ENCODE peak calls at places on chromosome 18, in five cellular contexts. One of them, this sample, is unnamed. For H3K4me1, the result is how much of the 10 kb centered on the place peaks cover.

GRCh38 chr18:55522011-55522410 is 66.0 kb downstream of the TCF4 start:
- DNase-seq in right lobe of liver: no peak
- DNase-seq in H1: peak
- DNase-seq in heart left ventricle: no peak
- DNase-seq in esophagus squamous epithelium: no peak
- DNase-seq in this sample: no peak

GRCh38 chr18:58025733-58026132 is 18.3 kb upstream of the NEDD4L start:
- DNase-seq in heart left ventricle: no peak
- DNase-seq in right lobe of liver: no peak
- DNase-seq in esophagus squamous epithelium: no peak
- DNase-seq in H1: no peak
- DNase-seq in this sample: no peak

GRCh38 chr18:62339106-62339988 is 14.2 kb downstream of the TNFRSF11A start:
- DNase-seq in esophagus squamous epithelium: no peak
- DNase-seq in right lobe of liver: no peak
- DNase-seq in heart left ventricle: no peak
- DNase-seq in H1: peak
- DNase-seq in this sample: no peak

GRCh38 chr18:10524507-10525425 is 1.1 kb upstream of the NAPG start:
- DNase-seq in right lobe of liver: no peak
- DNase-seq in heart left ventricle: no peak
- DNase-seq in esophagus squamous epithelium: no peak
- DNase-seq in H1: no peak
- DNase-seq in this sample: no peak

GRCh38 chr18:26418225-26418624 is 130.1 kb downstream of the KCTD1 start:
- DNase-seq in esophagus squamous epithelium: no peak
- DNase-seq in H1: no peak
- DNase-seq in right lobe of liver: no peak
- DNase-seq in heart left ventricle: no peak
- DNase-seq in this sample: no peak

GRCh38 chr18:63377275-63377980 is 10.4 kb upstream of the KDSR start:
- DNase-seq in H1: no peak
- DNase-seq in heart left ventricle: no peak
- DNase-seq in esophagus squamous epithelium: no peak
- DNase-seq in right lobe of liver: no peak
- DNase-seq in this sample: no peak

GRCh38 chr18:57889841-57890240 is 86.7 kb upstream of the ATP8B1 start:
- DNase-seq in H1: no peak
- DNase-seq in heart left ventricle: no peak
- DNase-seq in esophagus squamous epithelium: no peak
- DNase-seq in right lobe of liver: no peak
- DNase-seq in this sample: no peak

GRCh38 chr18:56799756-56800155 is 148.6 kb downstream of the WDR7 start:
- DNase-seq in esophagus squamous epithelium: no peak
- DNase-seq in heart left ventricle: no peak
- DNase-seq in H1: no peak
- DNase-seq in right lobe of liver: no peak
- DNase-seq in this sample: no peak

GRCh38 chr18:11759456-11759855 is 70.4 kb downstream of the GNAL start:
- DNase-seq in esophagus squamous epithelium: no peak
- DNase-seq in heart left ventricle: no peak
- DNase-seq in right lobe of liver: no peak
- DNase-seq in H1: no peak
- DNase-seq in this sample: no peak

GRCh38 chr18:61579581-61579980 is 246.4 kb downstream of the CDH20 start:
- DNase-seq in esophagus squamous epithelium: no peak
- DNase-seq in heart left ventricle: no peak
- DNase-seq in right lobe of liver: no peak
- DNase-seq in H1: no peak
- DNase-seq in this sample: no peak

GRCh38 chr18:13207274-13207673 is 11.3 kb upstream of the LDLRAD4 start:
- DNase-seq in H1: no peak
- DNase-seq in right lobe of liver: no peak
- DNase-seq in esophagus squamous epithelium: no peak
- DNase-seq in heart left ventricle: no peak
- DNase-seq in this sample: no peak

GRCh38 chr18:13103366-13103765 is 112.2 kb downstream of the CEP192 start:
- DNase-seq in esophagus squamous epithelium: no peak
- DNase-seq in H1: no peak
- DNase-seq in heart left ventricle: no peak
- DNase-seq in right lobe of liver: no peak
- DNase-seq in this sample: no peak

GRCh38 chr18:2547477-2548087 is 23.7 kb downstream of the METTL4 start:
- DNase-seq in heart left ventricle: no peak
- DNase-seq in H1: no peak
- DNase-seq in right lobe of liver: no peak
- DNase-seq in esophagus squamous epithelium: no peak
- DNase-seq in this sample: no peak

GRCh38 chr18:69944434-69944833 is 3.2 kb downstream of the CD226 start:
- DNase-seq in esophagus squamous epithelium: no peak
- DNase-seq in H1: no peak
- DNase-seq in right lobe of liver: no peak
- DNase-seq in heart left ventricle: no peak
- DNase-seq in this sample: no peak

GRCh38 chr18:61333271-61333745 is at the start of gene CDH20:
- DNase-seq in heart left ventricle: no peak
- DNase-seq in H1: peak
- DNase-seq in esophagus squamous epithelium: no peak
- DNase-seq in right lobe of liver: no peak
- DNase-seq in this sample: no peak

GRCh38 chr18:43587538-43588153 is 310.4 kb upstream of the SYT4 start:
- DNase-seq in right lobe of liver: no peak
- DNase-seq in heart left ventricle: no peak
- DNase-seq in H1: no peak
- DNase-seq in esophagus squamous epithelium: no peak
- DNase-seq in this sample: no peak

GRCh38 chr18:1094408-1094807 is 189.7 kb downstream of the ADCYAP1 start:
- DNase-seq in esophagus squamous epithelium: no peak
- DNase-seq in H1: no peak
- DNase-seq in right lobe of liver: no peak
- DNase-seq in heart left ventricle: no peak
- DNase-seq in this sample: no peak

GRCh38 chr18:58218111-58218510 is 174.1 kb downstream of the NEDD4L start:
- DNase-seq in right lobe of liver: no peak
- DNase-seq in H1: no peak
- DNase-seq in esophagus squamous epithelium: no peak
- DNase-seq in heart left ventricle: no peak
- DNase-seq in this sample: no peak

GRCh38 chr18:3985664-3986063 is 469.4 kb downstream of the DLGAP1 start:
- DNase-seq in heart left ventricle: no peak
- DNase-seq in right lobe of liver: no peak
- DNase-seq in esophagus squamous epithelium: no peak
- DNase-seq in H1: no peak
- DNase-seq in this sample: no peak

GRCh38 chr18:62279561-62279960 is 45.5 kb upstream of the TNFRSF11A start:
- DNase-seq in esophagus squamous epithelium: no peak
- DNase-seq in heart left ventricle: no peak
- DNase-seq in right lobe of liver: no peak
- DNase-seq in H1: no peak
- DNase-seq in this sample: no peak

GRCh38 chr18:56995579-56996194 is 151.2 kb upstream of the BOD1L2 start:
- DNase-seq in H1: no peak
- DNase-seq in right lobe of liver: no peak
- DNase-seq in esophagus squamous epithelium: no peak
- DNase-seq in heart left ventricle: no peak
- DNase-seq in this sample: no peak

GRCh38 chr18:24766376-24766775 is 305.9 kb downstream of the HRH4 start:
- DNase-seq in heart left ventricle: no peak
- DNase-seq in H1: no peak
- DNase-seq in right lobe of liver: no peak
- DNase-seq in esophagus squamous epithelium: no peak
- DNase-seq in this sample: no peak

GRCh38 chr18:26407721-26408601 is 140.4 kb downstream of the KCTD1 start:
- DNase-seq in esophagus squamous epithelium: no peak
- DNase-seq in heart left ventricle: no peak
- DNase-seq in H1: no peak
- DNase-seq in right lobe of liver: no peak
- DNase-seq in this sample: no peak

GRCh38 chr18:48765053-48765452 is 185.7 kb downstream of the SMAD7 start:
- DNase-seq in right lobe of liver: no peak
- DNase-seq in esophagus squamous epithelium: no peak
- DNase-seq in heart left ventricle: no peak
- DNase-seq in H1: no peak
- DNase-seq in this sample: no peak

GRCh38 chr18:23588836-23589560 is 2.7 kb upstream of the NPC1 start:
- DNase-seq in esophagus squamous epithelium: no peak
- DNase-seq in heart left ventricle: no peak
- DNase-seq in H1: no peak
- DNase-seq in right lobe of liver: no peak
- DNase-seq in this sample: no peak

GRCh38 chr18:42163316-42163715 is 208.3 kb downstream of the PIK3C3 start:
- DNase-seq in esophagus squamous epithelium: no peak
- DNase-seq in heart left ventricle: no peak
- DNase-seq in H1: no peak
- DNase-seq in right lobe of liver: no peak
- DNase-seq in this sample: no peak

GRCh38 chr18:8389391-8390340 is 219.6 kb upstream of the RAB12 start:
- DNase-seq in esophagus squamous epithelium: no peak
- DNase-seq in right lobe of liver: peak
- DNase-seq in H1: peak
- DNase-seq in heart left ventricle: peak
- DNase-seq in this sample: peak

GRCh38 chr18:13530879-13531387 is 195.4 kb downstream of the FAM210A start:
- DNase-seq in right lobe of liver: peak
- DNase-seq in esophagus squamous epithelium: no peak
- DNase-seq in heart left ventricle: peak
- DNase-seq in H1: no peak
- DNase-seq in this sample: peak

GRCh38 chr18:12811191-12811950 is 72.7 kb downstream of the PTPN2 start:
- DNase-seq in heart left ventricle: no peak
- DNase-seq in right lobe of liver: no peak
- DNase-seq in H1: no peak
- DNase-seq in esophagus squamous epithelium: no peak
- DNase-seq in this sample: no peak

GRCh38 chr18:31992836-31993575 is 25.6 kb upstream of the RNF125 start:
- DNase-seq in esophagus squamous epithelium: no peak
- DNase-seq in H1: peak
- DNase-seq in heart left ventricle: no peak
- DNase-seq in right lobe of liver: no peak
- DNase-seq in this sample: no peak

GRCh38 chr18:74082476-74083070 is 65.1 kb downstream of the FBXO15 start:
- DNase-seq in H1: peak
- DNase-seq in heart left ventricle: no peak
- DNase-seq in esophagus squamous epithelium: no peak
- DNase-seq in right lobe of liver: no peak
- DNase-seq in this sample: peak

GRCh38 chr18:10454800-10455550 is 540 bp downstream of the APCDD1 start:
- DNase-seq in esophagus squamous epithelium: no peak
- DNase-seq in H1: peak
- DNase-seq in right lobe of liver: no peak
- DNase-seq in heart left ventricle: no peak
- DNase-seq in this sample: peak

GRCh38 chr18:54672109-54672508 is 81.1 kb downstream of the DYNAP start:
- DNase-seq in heart left ventricle: no peak
- DNase-seq in esophagus squamous epithelium: no peak
- DNase-seq in right lobe of liver: no peak
- DNase-seq in H1: no peak
- DNase-seq in this sample: no peak

GRCh38 chr18:1002653-1003178 is 98.0 kb downstream of the ADCYAP1 start:
- DNase-seq in H1: no peak
- DNase-seq in heart left ventricle: no peak
- DNase-seq in esophagus squamous epithelium: no peak
- DNase-seq in right lobe of liver: no peak
- DNase-seq in this sample: no peak

GRCh38 chr18:45169610-45170009 is 445.7 kb upstream of the SLC14A2 start:
- DNase-seq in right lobe of liver: no peak
- DNase-seq in esophagus squamous epithelium: no peak
- DNase-seq in heart left ventricle: peak
- DNase-seq in H1: no peak
- DNase-seq in this sample: no peak

GRCh38 chr18:25560369-25560768 is 208.4 kb upstream of the ZNF521 start:
- DNase-seq in heart left ventricle: peak
- DNase-seq in H1: no peak
- DNase-seq in esophagus squamous epithelium: no peak
- DNase-seq in right lobe of liver: no peak
- DNase-seq in this sample: no peak

GRCh38 chr18:48059363-48060109 is 129.1 kb upstream of the SMAD2 start:
- DNase-seq in right lobe of liver: no peak
- DNase-seq in H1: no peak
- DNase-seq in heart left ventricle: no peak
- DNase-seq in esophagus squamous epithelium: no peak
- DNase-seq in this sample: no peak

GRCh38 chr18:79463424-79463960 is 67.8 kb downstream of the NFATC1 start:
- DNase-seq in H1: no peak
- DNase-seq in esophagus squamous epithelium: no peak
- DNase-seq in right lobe of liver: no peak
- DNase-seq in heart left ventricle: no peak
- DNase-seq in this sample: no peak
- H3K4me1 ChIP-seq in H1: under half
- H3K4me1 ChIP-seq in esophagus squamous epithelium: under half
- H3K4me1 ChIP-seq in right lobe of liver: under half
- H3K4me1 ChIP-seq in heart left ventricle: under half
- H3K4me1 ChIP-seq in this sample: under half

GRCh38 chr18:75183524-75183923 is 25.4 kb downstream of the PTGR3 start:
- DNase-seq in H1: no peak
- DNase-seq in right lobe of liver: no peak
- DNase-seq in esophagus squamous epithelium: no peak
- DNase-seq in heart left ventricle: no peak
- DNase-seq in this sample: no peak
- TF ChIP-seq CTCF in H1: no peak
- TF ChIP-seq CTCF in right lobe of liver: no peak
- TF ChIP-seq CTCF in esophagus squamous epithelium: no peak
- TF ChIP-seq CTCF in heart left ventricle: no peak
- TF ChIP-seq CTCF in this sample: no peak

DNA sequence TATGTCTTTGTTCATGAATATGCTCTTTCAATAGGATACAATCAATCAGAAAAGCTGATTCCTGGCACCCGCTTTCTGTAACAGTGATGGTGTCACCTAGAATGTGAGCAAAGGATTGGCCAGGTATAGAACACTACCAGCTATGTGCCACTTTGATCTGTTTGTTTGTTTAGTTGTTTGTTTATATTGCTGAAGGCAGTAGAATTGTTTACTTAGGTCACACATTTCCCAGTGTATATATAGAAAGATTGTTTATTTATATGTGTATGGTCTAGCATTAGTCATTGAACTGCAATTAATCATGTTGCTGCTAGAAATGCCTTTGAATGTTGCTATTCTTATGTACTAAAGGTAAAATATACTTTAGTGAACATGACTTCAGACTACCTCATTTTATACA is 1678.6 kb upstream of the CELF4 start:
- DNase-seq in esophagus squamous epithelium: no peak
- DNase-seq in heart left ventricle: no peak
- DNase-seq in right lobe of liver: no peak
- DNase-seq in H1: no peak
- DNase-seq in this sample: no peak
- TF ChIP-seq POLR2A in esophagus squamous epithelium: no peak
- TF ChIP-seq POLR2A in heart left ventricle: no peak
- TF ChIP-seq POLR2A in right lobe of liver: no peak
- TF ChIP-seq POLR2A in H1: no peak
- TF ChIP-seq POLR2A in this sample: no peak

GRCh38 chr18:46718501-46719341 is 38.1 kb downstream of the ST8SIA5 start:
- DNase-seq in right lobe of liver: no peak
- DNase-seq in H1: no peak
- DNase-seq in esophagus squamous epithelium: no peak
- DNase-seq in heart left ventricle: no peak
- DNase-seq in this sample: no peak
- H3K4me1 ChIP-seq in right lobe of liver: under half
- H3K4me1 ChIP-seq in H1: under half
- H3K4me1 ChIP-seq in esophagus squamous epithelium: under half
- H3K4me1 ChIP-seq in heart left ventricle: under half
- H3K4me1 ChIP-seq in this sample: under half